ENCODE peak calls at places on chromosomes 5 and 9, in five cellular contexts. M, H, T, D and A are unnamed samples. For H3K36me3 and H3K27me3, the result is how much of the 10 kb centered on the place peaks cover.

GRCh38 chr9:16421534-16421933 is 448.9 kb downstream of the BNC2 start:
- DNase-seq in M (no peak), H (no peak), T (no peak), D (no peak), A (no peak)

GRCh38 chr5:10828241-10828640 is 67.2 kb upstream of the DAP start:
- DNase-seq in M (no peak), H (no peak), T (no peak), D (no peak), A (no peak)

GRCh38 chr5:93476211-93476851 is 104.7 kb downstream of the NR2F1-AS1 start:
- DNase-seq in M (no peak), H (no peak), T (no peak), D (no peak), A (no peak)

GRCh38 chr5:777756-778161 is 6.8 kb downstream of the ZDHHC11B start:
- DNase-seq in M (peak), H (no peak), T (no peak), D (peak), A (no peak)

GRCh38 chr5:151179489-151179840 is 21.9 kb upstream of the ANXA6 start:
- DNase-seq in M (no peak), H (no peak), T (no peak), D (peak), A (peak)

GRCh38 chr9:109779711-109780452 is at the start of gene PALM2AKAP2:
- DNase-seq in M (peak), H (peak), T (no peak), D (no peak), A (peak)

GRCh38 chr9:70159630-70160029 is 99.1 kb upstream of the SMC5 start:
- DNase-seq in M (no peak), H (no peak), T (no peak), D (no peak), A (no peak)

GRCh38 chr5:154465169-154465568 is 12.9 kb downstream of the HAND1 start:
- DNase-seq in M (no peak), H (no peak), T (no peak), D (no peak), A (no peak)

GRCh38 chr5:39274388-39275085 is 55.2 kb upstream of the FYB1 start:
- DNase-seq in M (no peak), H (no peak), T (no peak), D (no peak), A (no peak)

GRCh38 chr9:82412586-82412985 is 424.0 kb downstream of the SPATA31D1 start:
- DNase-seq in M (no peak), H (no peak), T (no peak), D (no peak), A (no peak)

GRCh38 chr9:110072597-110073355 is 135.2 kb downstream of the C9orf152 start:
- DNase-seq in M (no peak), H (no peak), T (no peak), D (no peak), A (no peak)

GRCh38 chr5:157540124-157540523 is 35.5 kb downstream of the ADAM19 start:
- DNase-seq in M (no peak), H (no peak), T (no peak), D (no peak), A (no peak)

GRCh38 chr5:49953-50544 is 41.9 kb upstream of the PLEKHG4B start:
- DNase-seq in M (no peak), H (no peak), T (no peak), D (no peak), A (no peak)

GRCh38 chr9:114723926-114724325 is 41.9 kb upstream of the TEX48 start:
- DNase-seq in M (no peak), H (no peak), T (no peak), D (no peak), A (no peak)

GRCh38 chr5:9188956-9189355 is 356.9 kb downstream of the SEMA5A start:
- DNase-seq in M (no peak), H (no peak), T (no peak), D (no peak), A (no peak)

GRCh38 chr5:120293796-120294195 is 170.3 kb upstream of the PRR16 start:
- DNase-seq in M (no peak), H (no peak), T (no peak), D (no peak), A (no peak)

GRCh38 chr5:62828757-62829156 is 250.1 kb downstream of the LRRC70 start:
- DNase-seq in M (no peak), H (no peak), T (no peak), D (no peak), A (no peak)

GRCh38 chr9:121463026-121463827 is 36.4 kb downstream of the GGTA1 start:
- DNase-seq in M (no peak), H (no peak), T (peak), D (no peak), A (peak)

GRCh38 chr5:51414516-51414915 is 31.3 kb downstream of the ISL1 start:
- DNase-seq in M (no peak), H (no peak), T (no peak), D (no peak), A (no peak)

GRCh38 chr9:135926402-135927194 is 19.3 kb upstream of the CAMSAP1 start:
- DNase-seq in M (peak), H (no peak), T (peak), D (peak), A (no peak)

GRCh38 chr5:147453901-147454814 is 55.7 kb downstream of the DPYSL3 start:
- DNase-seq in M (peak), H (peak), T (peak), D (peak), A (peak)

GRCh38 chr9:112166176-112167140 is 8.6 kb downstream of the SUSD1 start:
- DNase-seq in M (no peak), H (no peak), T (no peak), D (no peak), A (no peak)

GRCh38 chr5:154756203-154756870 is 1.2 kb downstream of the LARP1 start:
- DNase-seq in M (peak), H (peak), T (peak), D (peak), A (peak)

GRCh38 chr5:527646-528591 is 3.7 kb upstream of the SLC9A3 start:
- DNase-seq in M (peak), H (no peak), T (no peak), D (no peak), A (no peak)

GRCh38 chr9:76646249-76646648 is 118.0 kb upstream of the PCA3 start:
- DNase-seq in M (no peak), H (no peak), T (no peak), D (no peak), A (no peak)

GRCh38 chr9:75633658-75634057 is 256.8 kb upstream of the PCSK5 start:
- DNase-seq in M (no peak), H (no peak), T (no peak), D (no peak), A (no peak)

GRCh38 chr5:141846031-141846430 is 32.2 kb downstream of the PCDH1 start:
- DNase-seq in M (no peak), H (no peak), T (peak), D (no peak), A (no peak)

GRCh38 chr5:43042176-43042625 is 2.1 kb upstream of the ANXA2R start:
- DNase-seq in M (peak), H (peak), T (peak), D (peak), A (peak)

GRCh38 chr9:27749838-27750237 is 176.6 kb upstream of the C9orf72 start:
- DNase-seq in M (no peak), H (no peak), T (no peak), D (no peak), A (no peak)

GRCh38 chr9:126384926-126385325 is 58.3 kb downstream of the MVB12B start:
- DNase-seq in M (no peak), H (no peak), T (no peak), D (no peak), A (no peak)

GRCh38 chr9:129160712-129161533 is 17.1 kb downstream of the IER5L start:
- DNase-seq in M (no peak), H (no peak), T (no peak), D (no peak), A (no peak)

GRCh38 chr5:176653401-176653800 is 6.1 kb downstream of the TSPAN17 start:
- DNase-seq in M (no peak), H (no peak), T (peak), D (no peak), A (no peak)

GRCh38 chr5:123830575-123830974 is 318.6 kb downstream of the CSNK1G3 start:
- DNase-seq in M (no peak), H (no peak), T (no peak), D (no peak), A (no peak)

GRCh38 chr5:120779674-120780073 is 315.6 kb downstream of the PRR16 start:
- DNase-seq in M (no peak), H (no peak), T (no peak), D (no peak), A (no peak)

GRCh38 chr9:35103660-35104191 is 795 bp upstream of the STOML2 start:
- DNase-seq in M (no peak), H (no peak), T (no peak), D (no peak), A (peak)

GRCh38 chr9:35105126-35105525 is 2.2 kb upstream of the STOML2 start:
- DNase-seq in M (no peak), H (no peak), T (no peak), D (no peak), A (no peak)

GRCh38 chr9:35102769-35103659 is at the start of gene STOML2:
- DNase-seq in M (peak), H (peak), T (peak), D (peak), A (peak)

GRCh38 chr9:35104586-35104985 is 1.7 kb upstream of the STOML2 start:
- DNase-seq in M (no peak), H (no peak), T (no peak), D (no peak), A (no peak)

DNA sequence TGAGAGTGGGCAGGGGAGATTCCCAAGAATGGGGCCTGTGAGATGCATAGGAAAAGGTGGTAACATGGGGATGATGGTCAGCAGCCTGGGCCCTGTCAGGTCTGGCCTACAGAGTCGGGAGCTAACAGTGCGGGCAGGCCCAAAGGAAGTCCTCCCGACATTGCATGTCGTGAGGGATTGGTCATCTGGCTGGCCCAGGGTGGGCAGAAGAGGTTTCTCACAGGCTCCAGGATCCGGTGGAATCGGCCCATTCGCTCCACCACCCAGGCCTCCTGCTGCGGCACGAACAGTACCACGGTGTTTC is 514 bp downstream of the STOML2 start:
- DNase-seq in M (no peak), H (no peak), T (no peak), D (no peak), A (no peak)
- H3K36me3 ChIP-seq in M (half or more), H (under half), T (half or more), D (half or more), A (under half)

DNA sequence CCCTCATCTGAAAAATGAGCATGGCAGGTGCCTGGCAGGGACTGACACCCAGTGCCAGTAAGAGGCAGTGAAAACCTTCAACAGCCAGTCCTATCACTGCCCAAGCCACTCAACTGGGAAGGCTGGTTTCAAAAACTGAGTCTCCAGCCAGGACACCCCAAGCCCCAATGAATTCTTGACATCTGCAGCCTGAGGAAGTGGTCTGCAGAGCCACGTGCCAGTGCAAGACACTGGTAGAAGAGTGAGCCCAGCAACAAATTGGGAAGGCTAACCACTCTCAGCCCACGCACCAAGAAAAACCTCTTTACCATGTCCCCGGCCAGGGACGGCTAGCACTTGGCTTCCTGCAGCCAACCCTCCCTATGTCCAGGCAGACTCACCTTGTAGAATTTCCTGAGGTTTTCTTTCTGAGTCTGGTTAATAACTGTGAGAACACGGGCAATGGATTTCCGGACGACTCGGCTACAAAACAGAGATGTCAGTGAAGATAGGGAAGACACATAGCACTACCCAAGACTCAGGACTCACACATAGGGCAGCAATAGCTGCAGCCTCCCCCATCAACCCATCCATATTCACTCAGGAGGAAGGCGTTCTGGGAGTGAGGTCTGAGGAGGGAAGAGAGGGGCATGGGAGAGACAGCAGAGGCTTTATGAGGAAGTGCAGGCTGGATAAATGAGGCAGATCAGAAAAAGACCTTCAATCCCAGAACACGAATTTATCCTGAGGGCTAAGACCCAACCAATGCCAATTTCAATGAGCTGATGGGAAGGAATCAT is 1.8 kb downstream of the RPL35 start:
- DNase-seq in M (no peak), H (no peak), T (no peak), D (no peak), A (no peak)
- TF ChIP-seq POLR2AphosphoS5 in M (no peak), H (no peak), T (no peak), D (no peak), A (no peak)

GRCh38 chr9:23825143-23825531 is 903 bp downstream of the ELAVL2 start:
- DNase-seq in M (no peak), H (no peak), T (no peak), D (no peak), A (no peak)

GRCh38 chr9:23821400-23822181 is 4.4 kb downstream of the ELAVL2 start:
- DNase-seq in M (peak), H (no peak), T (peak), D (no peak), A (no peak)

GRCh38 chr9:23824241-23825142 is 1.5 kb downstream of the ELAVL2 start:
- DNase-seq in M (peak), H (no peak), T (no peak), D (no peak), A (no peak)

GRCh38 chr9:23820731-23821399 is 5.2 kb downstream of the ELAVL2 start:
- DNase-seq in M (peak), H (no peak), T (no peak), D (no peak), A (no peak)

GRCh38 chr9:23822331-23823169 is 3.5 kb downstream of the ELAVL2 start:
- DNase-seq in M (peak), H (no peak), T (no peak), D (no peak), A (no peak)
- H3K27me3 ChIP-seq in M (under half), H (under half), T (half or more), D (half or more), A (half or more)

DNA sequence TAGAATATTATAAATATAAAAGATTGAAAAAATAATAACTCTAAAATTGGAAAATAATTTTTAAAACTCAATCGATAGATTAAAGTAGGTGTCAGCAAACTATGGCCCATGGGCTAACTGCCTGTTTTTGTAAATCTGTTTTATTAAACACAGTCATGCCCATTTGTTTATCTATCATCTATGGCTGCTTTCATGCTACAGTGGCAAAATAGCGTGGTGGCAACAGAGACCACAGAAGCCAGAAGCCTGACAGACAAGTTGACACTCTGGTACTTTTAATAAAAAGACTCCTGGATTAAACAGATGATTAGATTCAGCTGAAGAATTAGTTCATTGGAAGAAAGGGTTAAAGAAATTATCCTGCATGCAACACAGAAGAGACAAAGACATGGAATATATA is 400.7 kb upstream of the RORB start:
- DNase-seq in M (no peak), H (no peak), T (no peak), D (no peak), A (no peak)
- H3K36me3 ChIP-seq in M (under half), H (under half), T (under half), D (under half), A (under half)

GRCh38 chr9:4137234-4137633 is 162.6 kb downstream of the GLIS3 start:
- DNase-seq in M (no peak), H (no peak), T (no peak), D (no peak), A (no peak)
- TF ChIP-seq POLR2AphosphoS5 in M (peak), H (peak), T (no peak), D (no peak), A (peak)

DNA sequence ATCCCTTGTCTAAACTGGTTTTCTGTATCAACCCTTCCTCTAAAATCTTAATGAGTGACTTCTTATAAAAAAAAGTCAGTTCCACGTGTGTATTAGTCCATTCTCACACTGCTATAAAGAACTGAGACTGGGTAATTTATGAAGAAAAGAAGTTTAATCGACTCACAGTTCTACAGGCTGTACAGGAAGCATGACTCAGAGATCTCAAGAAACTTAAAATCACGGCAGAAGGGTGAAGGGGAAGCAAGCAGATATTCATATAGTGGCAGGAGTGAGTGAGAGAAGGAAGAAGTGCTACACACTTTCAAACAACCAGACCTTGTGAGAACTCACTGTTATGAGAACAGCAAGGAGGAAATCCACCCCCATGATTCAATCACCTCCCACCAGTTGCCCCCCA is 307.8 kb upstream of the ARRDC3 start:
- DNase-seq in M (no peak), H (no peak), T (no peak), D (no peak), A (no peak)
- H3K27me3 ChIP-seq in M (under half), H (under half), T (under half), D (under half), A (under half)

GRCh38 chr5:145811834-145812625 is 23.1 kb downstream of the PRELID2 start:
- DNase-seq in M (no peak), H (no peak), T (no peak), D (no peak), A (no peak)

GRCh38 chr5:145806923-145807322 is 28.2 kb downstream of the PRELID2 start:
- DNase-seq in M (no peak), H (no peak), T (no peak), D (no peak), A (no peak)

GRCh38 chr5:145818604-145819003 is 16.5 kb downstream of the PRELID2 start:
- DNase-seq in M (no peak), H (no peak), T (no peak), D (no peak), A (no peak)

GRCh38 chr5:145812877-145813276 is 22.3 kb downstream of the PRELID2 start:
- DNase-seq in M (no peak), H (no peak), T (no peak), D (no peak), A (no peak)
- H3K36me3 ChIP-seq in M (under half), H (under half), T (half or more), D (under half), A (under half)